ENCODE peak calls at places on chromosomes 13 and 19, in nine cellular contexts. T, Q, E, W, S, D, Y, R and M are unnamed samples.

GRCh38 chr13:104414771-104415170 is 1348.6 kb upstream of the SLC10A2 start:
- DNase-seq in E (no peak), Y (no peak), T (no peak), R (no peak), S (peak), Q (no peak), W (no peak), D (no peak), M (no peak)

GRCh38 chr13:43229506-43229905 is 206.1 kb downstream of the DNAJC15 start:
- DNase-seq in Q (no peak), W (peak), T (no peak), Y (no peak), R (peak), E (no peak), D (peak), S (peak), M (no peak)

GRCh38 chr19:10346509-10346908 is 7.1 kb upstream of the ICAM3 start:
- DNase-seq in R (no peak), Y (no peak), S (no peak), T (no peak), Q (no peak), D (no peak), E (no peak), W (no peak), M (no peak)

GRCh38 chr19:10686661-10687517 is 14.3 kb upstream of the QTRT1 start:
- DNase-seq in R (no peak), S (no peak), D (peak), E (no peak), W (peak), T (no peak), Q (no peak), Y (peak), M (no peak)

GRCh38 chr19:45852145-45852750 is 10.7 kb downstream of the SYMPK start:
- DNase-seq in D (no peak), R (no peak), Y (no peak), T (no peak), S (no peak), Q (no peak), W (no peak), E (no peak), M (no peak)

GRCh38 chr13:69565334-69565733 is 542.3 kb upstream of the ATXN8OS start:
- DNase-seq in E (no peak), T (no peak), W (peak), Q (no peak), D (no peak), R (no peak), Y (no peak), S (peak), M (no peak)

GRCh38 chr13:74529968-74530367 is 395.8 kb upstream of the KLF12 start:
- DNase-seq in T (no peak), R (no peak), E (no peak), S (no peak), Q (no peak), W (peak), Y (no peak), D (no peak), M (no peak)

GRCh38 chr13:30829145-30829544 is 76.9 kb upstream of the MEDAG start:
- DNase-seq in Y (no peak), E (no peak), W (peak), Q (no peak), R (peak), T (no peak), S (peak), D (peak), M (no peak)

GRCh38 chr13:20708216-20708615 is 4.7 kb downstream of the IL17D start:
- DNase-seq in T (no peak), Q (no peak), W (no peak), E (no peak), D (no peak), Y (no peak), R (no peak), S (no peak), M (no peak)

GRCh38 chr19:13037161-13037560 is 41.9 kb downstream of the NFIX start:
- DNase-seq in D (peak), W (peak), S (peak), T (peak), E (no peak), Q (no peak), R (peak), Y (no peak), M (peak)

GRCh38 chr13:113231306-113232207 is 22.1 kb downstream of the CUL4A start:
- DNase-seq in Y (no peak), W (no peak), E (no peak), S (no peak), T (no peak), Q (no peak), D (no peak), R (peak), M (no peak)

GRCh38 chr13:59144700-59145099 is 1019.0 kb downstream of the DIAPH3 start:
- DNase-seq in Y (no peak), Q (no peak), R (no peak), E (no peak), W (no peak), D (no peak), T (no peak), S (no peak), M (no peak)

GRCh38 chr19:38452430-38453366 is 19.2 kb downstream of the RYR1 start:
- DNase-seq in E (no peak), S (no peak), Q (no peak), D (peak), R (no peak), W (no peak), Y (no peak), T (peak), M (no peak)

GRCh38 chr13:99496322-99497142 is 4.7 kb upstream of the TM9SF2 start:
- DNase-seq in Q (peak), R (peak), T (peak), D (peak), Y (peak), S (peak), W (no peak), E (no peak), M (no peak)

GRCh38 chr13:112486386-112487126 is 101.4 kb downstream of the TUBGCP3 start:
- DNase-seq in Y (no peak), S (no peak), D (peak), E (no peak), Q (no peak), R (no peak), T (no peak), W (no peak), M (no peak)

GRCh38 chr13:74444161-74444571 is 310.0 kb upstream of the KLF12 start:
- DNase-seq in D (no peak), Y (no peak), R (no peak), Q (no peak), T (no peak), W (peak), E (no peak), S (peak), M (no peak)

GRCh38 chr19:6286676-6287075 is 6.9 kb upstream of the MLLT1 start:
- DNase-seq in W (no peak), D (no peak), E (no peak), R (no peak), T (no peak), Q (no peak), Y (no peak), S (no peak), M (no peak)

GRCh38 chr19:28537896-28538295 is 675.1 kb downstream of the UQCRFS1 start:
- DNase-seq in W (no peak), T (no peak), R (no peak), Q (no peak), S (no peak), D (no peak), E (no peak), Y (no peak), M (no peak)

GRCh38 chr19:34308381-34309367 is 54.3 kb downstream of the GARRE1 start:
- DNase-seq in Y (no peak), W (no peak), S (no peak), T (no peak), Q (no peak), E (no peak), R (no peak), D (no peak), M (no peak)

GRCh38 chr13:92461402-92461801 is 765.2 kb upstream of the GPC6 start:
- DNase-seq in E (no peak), T (no peak), R (no peak), Q (no peak), Y (no peak), S (no peak), W (no peak), D (no peak), M (no peak)

GRCh38 chr13:26442541-26442940 is 114.9 kb upstream of the WASF3 start:
- DNase-seq in D (peak), S (no peak), Q (no peak), W (peak), Y (no peak), T (no peak), E (no peak), R (no peak), M (no peak)

GRCh38 chr19:18469245-18470107 is 31.5 kb upstream of the ISYNA1 start:
- DNase-seq in W (peak), Y (peak), S (peak), T (peak), Q (no peak), D (peak), E (no peak), R (peak), M (no peak)

GRCh38 chr13:84588023-84588422 is 705.7 kb upstream of the SLITRK1 start:
- DNase-seq in T (no peak), R (no peak), S (no peak), W (no peak), E (no peak), Y (no peak), D (no peak), Q (no peak), M (no peak)

GRCh38 chr19:3606174-3606689 is 443 bp downstream of the TBXA2R start:
- DNase-seq in W (no peak), S (no peak), Y (no peak), R (no peak), Q (no peak), D (peak), T (no peak), E (no peak), M (no peak)

GRCh38 chr13:105346141-105346766 is 1189.2 kb downstream of the EFNB2 start:
- DNase-seq in Y (no peak), E (no peak), T (no peak), R (peak), D (peak), W (peak), Q (no peak), S (peak), M (peak)

GRCh38 chr13:27151798-27152599 is 19.6 kb downstream of the USP12 start:
- DNase-seq in D (no peak), Y (no peak), E (no peak), W (no peak), Q (no peak), T (no peak), S (peak), R (no peak), M (no peak)